ENCODE peak calls at places on chromosomes 3 and 15, in seven cellular contexts. L is heart right ventricle, F is cardiac muscle cell, K is RWPE2, V is sigmoid colon, B is astrocyte of the spinal cord, W is tibial nerve. A is an unnamed sample.

GRCh38 chr3:98768961-98769360 is 5.8 kb downstream of the ST3GAL6 start:
- DNase-seq in L (no peak), W (no peak), B (no peak), K (no peak), F (no peak), V (no peak), A (no peak)

GRCh38 chr3:58628823-58629562 is 37.6 kb downstream of the FAM3D start:
- DNase-seq in L (peak), B (peak), V (no peak), K (no peak), F (peak), W (peak), A (no peak)

GRCh38 chr3:95134693-95135375 is 1072.0 kb downstream of the NSUN3 start:
- DNase-seq in K (no peak), F (no peak), W (no peak), L (peak), B (peak), V (no peak), A (no peak)

GRCh38 chr15:98616397-98616796 is 31.9 kb upstream of the IGF1R start:
- DNase-seq in F (no peak), W (no peak), V (no peak), K (no peak), L (no peak), B (no peak), A (no peak)

GRCh38 chr15:75661041-75661778 is 13.5 kb downstream of the SNX33 start:
- DNase-seq in L (peak), F (peak), B (peak), K (peak), V (peak), W (peak), A (peak)

GRCh38 chr3:45826908-45827307 is 15.0 kb downstream of the LZTFL1 start:
- DNase-seq in L (no peak), W (no peak), V (no peak), B (no peak), K (no peak), F (no peak), A (no peak)

GRCh38 chr3:141519587-141519986 is 32.8 kb downstream of the RASA2 start:
- DNase-seq in L (no peak), F (no peak), B (no peak), V (no peak), W (no peak), K (no peak), A (no peak)

GRCh38 chr3:116647955-116648354 is 61.6 kb upstream of the TUSC7 start:
- DNase-seq in B (no peak), F (no peak), W (no peak), K (no peak), L (no peak), V (no peak), A (no peak)

GRCh38 chr3:65497846-65498245 is 540.9 kb downstream of the MAGI1 start:
- DNase-seq in L (no peak), F (no peak), V (no peak), W (no peak), K (no peak), B (no peak), A (no peak)

GRCh38 chr3:137013955-137014688 is 56.3 kb downstream of the IL20RB start:
- DNase-seq in V (peak), W (peak), K (peak), F (peak), L (peak), B (peak), A (peak)

GRCh38 chr3:122260206-122260605 is 64.8 kb upstream of the CSTA start:
- DNase-seq in F (no peak), L (no peak), W (no peak), B (no peak), V (no peak), K (no peak), A (no peak)

GRCh38 chr15:94164202-94164807 is 67.1 kb upstream of the MCTP2 start:
- DNase-seq in V (no peak), B (peak), L (peak), W (no peak), F (peak), K (no peak), A (peak)

GRCh38 chr3:170542704-170543103 is 43.2 kb downstream of the SLC7A14 start:
- DNase-seq in K (no peak), V (no peak), W (no peak), F (no peak), L (no peak), B (peak), A (no peak)

GRCh38 chr3:189239616-189240015 is 67.8 kb downstream of the TPRG1 start:
- DNase-seq in B (no peak), W (no peak), F (no peak), V (no peak), L (no peak), K (no peak), A (no peak)

GRCh38 chr15:33461671-33462070 is 150.9 kb downstream of the RYR3 start:
- DNase-seq in K (no peak), V (no peak), L (no peak), B (no peak), W (no peak), F (no peak), A (no peak)

GRCh38 chr3:125147491-125147820 is 65.1 kb downstream of the SLC12A8 start:
- DNase-seq in B (no peak), W (no peak), V (no peak), L (no peak), K (no peak), F (no peak), A (no peak)

GRCh38 chr15:83472151-83472550 is 25.0 kb downstream of the SH3GL3 start:
- DNase-seq in V (no peak), B (no peak), W (no peak), K (no peak), L (no peak), F (no peak), A (no peak)

GRCh38 chr3:169387751-169388696 is 275.5 kb downstream of the MECOM start:
- DNase-seq in L (peak), F (peak), V (peak), K (no peak), B (no peak), W (peak), A (no peak)

GRCh38 chr15:68765602-68766368 is 54.9 kb downstream of the ANP32A start:
- DNase-seq in K (no peak), L (no peak), B (no peak), W (no peak), V (no peak), F (no peak), A (no peak)

GRCh38 chr3:19972056-19972455 is 25.2 kb downstream of the RAB5A start:
- DNase-seq in V (no peak), W (no peak), B (peak), L (no peak), F (peak), K (no peak), A (peak)

GRCh38 chr15:68271854-68272471 is 5.6 kb upstream of the FEM1B start:
- DNase-seq in L (no peak), B (peak), V (no peak), F (peak), K (peak), W (no peak), A (peak)

GRCh38 chr3:108202834-108203233 is 19.4 kb downstream of the IFT57 start:
- DNase-seq in W (no peak), F (no peak), L (no peak), V (no peak), K (no peak), B (no peak), A (no peak)
- TF ChIP-seq CTCF in W (no peak), F (no peak), L (no peak), V (no peak), K (no peak), B (no peak), A (no peak)

DNA sequence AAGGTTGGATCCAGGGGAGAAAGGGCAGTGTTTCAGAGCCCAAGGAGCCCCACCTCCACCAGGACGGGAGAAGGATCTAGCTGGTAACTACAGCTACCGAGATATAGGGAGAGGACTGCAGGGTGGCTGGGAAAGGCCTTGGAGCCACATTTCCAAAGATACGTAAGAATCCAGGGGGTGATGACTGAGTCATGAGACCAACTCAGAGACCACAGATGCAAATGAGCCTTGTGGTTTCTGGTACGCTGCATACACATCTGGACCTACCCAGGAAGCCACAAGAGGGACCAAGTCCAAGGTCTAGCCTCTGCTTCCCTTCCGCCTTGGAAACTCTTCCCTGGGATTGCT is 13.5 kb downstream of the IGDCC4 start:
- DNase-seq in W (no peak), K (no peak), B (peak), V (no peak), L (no peak), F (peak), A (peak)
- TF ChIP-seq CTCF in W (no peak), K (no peak), B (no peak), V (no peak), L (no peak), F (peak), A (no peak)

GRCh38 chr3:173730391-173730790 is 332.8 kb downstream of the NLGN1 start:
- DNase-seq in B (no peak), L (no peak), V (no peak), W (no peak), K (no peak), F (peak), A (no peak)
- TF ChIP-seq CTCF in B (no peak), L (no peak), V (no peak), W (no peak), K (no peak), F (no peak), A (no peak)

GRCh38 chr15:42547926-42548257 is 701 bp downstream of the LRRC57 start:
- DNase-seq in V (no peak), W (no peak), K (no peak), B (no peak), L (no peak), F (peak), A (no peak)
- TF ChIP-seq CTCF in V (no peak), W (no peak), K (no peak), B (no peak), L (no peak), F (no peak), A (no peak)

GRCh38 chr3:188153498-188153948 is 434 bp upstream of the LPP start:
- DNase-seq in K (peak), W (peak), L (peak), B (peak), F (peak), V (peak), A (peak)

GRCh38 chr3:188154758-188155574 is 1.0 kb downstream of the LPP start:
- DNase-seq in W (no peak), B (no peak), F (no peak), V (no peak), L (peak), K (no peak), A (no peak)

GRCh38 chr3:188156051-188156450 is 2.1 kb downstream of the LPP start:
- DNase-seq in L (no peak), F (no peak), K (no peak), W (no peak), V (no peak), B (no peak), A (no peak)

GRCh38 chr3:188152660-188153497 is 1.1 kb upstream of the LPP start:
- DNase-seq in V (peak), W (peak), B (no peak), L (no peak), K (no peak), F (peak), A (peak)

DNA sequence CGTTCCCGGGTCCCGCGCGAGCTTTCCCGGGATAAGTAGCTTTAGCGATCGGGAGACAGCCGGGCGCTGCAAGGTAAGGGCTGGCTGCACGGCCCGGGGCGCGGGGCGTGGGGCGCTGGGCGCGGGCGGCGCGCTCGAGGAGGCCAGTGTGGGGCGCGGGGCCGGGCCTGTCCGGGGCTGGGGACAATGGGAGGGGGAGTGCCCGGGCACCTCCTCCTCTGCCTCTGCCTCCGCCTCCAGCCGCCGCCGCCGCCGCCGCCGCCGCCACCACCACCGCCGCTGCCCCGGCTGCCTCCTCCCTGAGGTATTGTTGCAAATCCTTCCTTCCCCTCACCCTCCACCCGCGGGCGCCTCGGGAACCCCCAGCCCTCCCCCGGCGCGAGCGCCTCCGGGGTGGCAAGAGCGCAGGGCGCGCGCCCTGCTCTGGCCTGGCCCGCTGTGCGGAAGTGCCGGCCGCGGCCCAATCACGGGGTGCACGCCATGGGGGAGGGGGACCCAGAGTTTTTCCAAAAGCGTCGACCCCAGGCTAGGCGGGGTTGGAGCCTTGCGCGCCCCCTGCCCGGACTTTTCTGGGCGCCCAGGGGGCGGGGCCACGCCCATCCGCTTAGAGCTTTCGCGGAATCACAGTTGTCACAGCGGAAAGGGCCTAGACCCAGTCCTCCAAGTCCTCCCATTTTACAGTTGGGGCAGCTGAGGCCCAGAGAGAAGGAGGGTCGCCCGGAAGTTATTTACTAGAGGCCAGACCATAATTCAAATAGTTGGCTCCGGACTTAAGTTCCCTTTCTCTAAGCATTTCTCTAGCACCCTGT is at the start of gene LPP:
- DNase-seq in L (peak), W (no peak), V (peak), K (peak), F (peak), B (peak), A (peak)
- TF ChIP-seq CTCF in L (no peak), W (no peak), V (no peak), K (no peak), F (peak), B (no peak), A (no peak)

DNA sequence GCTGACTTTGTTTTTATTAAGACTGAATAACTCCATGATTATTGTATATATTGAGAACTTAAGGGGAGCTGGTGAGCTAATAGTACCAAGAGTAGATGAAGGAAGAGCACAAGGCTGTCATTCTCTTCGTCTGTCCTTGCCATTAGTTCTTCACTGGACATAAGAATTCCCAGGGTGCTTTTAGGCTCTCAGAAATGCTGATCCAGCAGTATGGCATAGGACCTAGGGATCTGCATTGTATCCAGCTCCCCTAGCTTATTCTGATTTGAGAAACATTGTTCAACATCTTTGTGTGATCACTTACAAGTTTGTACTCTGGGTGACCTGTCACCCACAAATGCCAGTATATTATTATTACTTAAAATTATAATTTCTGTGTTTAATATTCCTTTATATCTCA is 47.6 kb downstream of the CEP63 start:
- DNase-seq in B (no peak), K (no peak), F (no peak), V (no peak), L (no peak), W (no peak), A (no peak)
- TF ChIP-seq CTCF in B (no peak), K (no peak), F (no peak), V (no peak), L (no peak), W (no peak), A (no peak)